ENCODE peak calls at places on chromosome 5, in nine cellular contexts. W, V, G, L, M, Y, U, J and D are unnamed samples.

GRCh38 chr5:153256-153655 is 38.0 kb upstream of the LRRC14B start:
- DNase-seq in W (no peak), V (no peak), G (peak), L (no peak), M (peak), Y (no peak), U (no peak), J (no peak), D (no peak)

GRCh38 chr5:40121236-40121635 is 558.5 kb upstream of the PTGER4 start:
- DNase-seq in W (no peak), V (no peak), G (no peak), L (no peak), M (no peak), Y (no peak), U (no peak), J (no peak), D (no peak)

GRCh38 chr5:154516475-154516874 is 38.4 kb upstream of the HAND1 start:
- DNase-seq in W (no peak), V (no peak), G (no peak), L (no peak), M (no peak), Y (no peak), U (no peak), J (no peak), D (no peak)

GRCh38 chr5:129496875-129497274 is 36.8 kb downstream of the ADAMTS19 start:
- DNase-seq in W (no peak), V (no peak), G (no peak), L (no peak), M (no peak), Y (no peak), U (no peak), J (no peak), D (no peak)

GRCh38 chr5:142316051-142316450 is 8.8 kb downstream of the SPRY4 start:
- DNase-seq in W (no peak), V (no peak), G (peak), L (peak), M (no peak), Y (no peak), U (peak), J (no peak), D (no peak)

GRCh38 chr5:78566747-78567449 is 81.7 kb downstream of the LHFPL2 start:
- DNase-seq in W (no peak), V (no peak), G (peak), L (no peak), M (no peak), Y (no peak), U (no peak), J (no peak), D (no peak)

GRCh38 chr5:58717303-58718012 is 134.6 kb downstream of the RAB3C start:
- DNase-seq in W (no peak), V (no peak), G (peak), L (no peak), M (no peak), Y (no peak), U (no peak), J (no peak), D (no peak)

GRCh38 chr5:157143127-157143959 is 678 bp upstream of the MED7 start:
- DNase-seq in W (peak), V (peak), G (no peak), L (no peak), M (peak), Y (no peak), U (peak), J (peak), D (peak)

GRCh38 chr5:172959824-172960799 is 888 bp downstream of the RPL26L1 start:
- DNase-seq in W (no peak), V (no peak), G (peak), L (no peak), M (no peak), Y (no peak), U (no peak), J (no peak), D (no peak)

GRCh38 chr5:163649522-163649921 is 144.1 kb downstream of the MAT2B start:
- DNase-seq in W (no peak), V (no peak), G (peak), L (no peak), M (peak), Y (no peak), U (peak), J (no peak), D (no peak)

GRCh38 chr5:23139338-23140171 is 286.4 kb upstream of the CDH12 start:
- DNase-seq in W (no peak), V (no peak), G (peak), L (no peak), M (peak), Y (no peak), U (peak), J (no peak), D (no peak)

GRCh38 chr5:133118741-133119140 is 66.9 kb downstream of the HSPA4 start:
- DNase-seq in W (no peak), V (no peak), G (no peak), L (no peak), M (no peak), Y (no peak), U (no peak), J (no peak), D (no peak)

GRCh38 chr5:24823625-24824024 is 178.8 kb upstream of the CDH10 start:
- DNase-seq in W (no peak), V (no peak), G (no peak), L (no peak), M (no peak), Y (no peak), U (no peak), J (no peak), D (no peak)